ENCODE peak calls at places on chromosome 22, in five cellular contexts. M, G, V, R and E are unnamed samples. For H3K4me1, the result is how much of the 10 kb centered on the place peaks cover.

GRCh38 chr22:40040927-40041326 is 46.2 kb downstream of the FAM83F start:
- DNase-seq in G (no peak), V (no peak), M (peak), R (peak), E (no peak)

GRCh38 chr22:48738204-48738980 is 1089.3 kb downstream of the BRD1 start:
- DNase-seq in R (no peak), V (no peak), M (no peak), G (no peak), E (no peak)

GRCh38 chr22:43828711-43829447 is 16.8 kb upstream of the EFCAB6 start:
- DNase-seq in V (no peak), M (peak), R (peak), G (peak), E (peak)

GRCh38 chr22:24950272-24950902 is 2.1 kb upstream of the KIAA1671 start:
- DNase-seq in M (peak), V (no peak), G (no peak), R (no peak), E (peak)

GRCh38 chr22:44723801-44724200 is 21.8 kb downstream of the PRR5 start:
- DNase-seq in G (no peak), V (no peak), M (no peak), R (no peak), E (no peak)

GRCh38 chr22:27972732-27973698 is 54.0 kb upstream of the PITPNB start:
- DNase-seq in V (no peak), R (peak), G (no peak), M (no peak), E (peak)

GRCh38 chr22:38228873-38229740 is 27.3 kb downstream of the MAFF start:
- DNase-seq in V (no peak), M (no peak), R (peak), G (no peak), E (no peak)

GRCh38 chr22:39135092-39135896 is 17.2 kb downstream of the CBX7 start:
- DNase-seq in M (peak), V (no peak), G (no peak), R (no peak), E (peak)

GRCh38 chr22:19085233-19086043 is 36.8 kb downstream of the DGCR2 start:
- DNase-seq in R (no peak), V (no peak), G (no peak), M (no peak), E (peak)

GRCh38 chr22:19904174-19904856 is 37.3 kb upstream of the COMT start:
- DNase-seq in G (no peak), M (no peak), V (no peak), R (no peak), E (no peak)

GRCh38 chr22:24465566-24465965 is 29.6 kb upstream of the UPB1 start:
- DNase-seq in G (no peak), R (no peak), M (no peak), V (no peak), E (peak)

GRCh38 chr22:39956932-39957664 is 3.1 kb upstream of the TMA7B start:
- DNase-seq in M (no peak), V (no peak), G (no peak), R (no peak), E (no peak)

GRCh38 chr22:24007253-24008021 is 2.2 kb upstream of the GSTT4 start:
- DNase-seq in M (no peak), V (no peak), R (no peak), G (no peak), E (no peak)

GRCh38 chr22:39428597-39429071 is 28.2 kb upstream of the MGAT3 start:
- DNase-seq in M (no peak), V (no peak), R (no peak), G (no peak), E (peak)

GRCh38 chr22:28750471-28750881 is 8.6 kb downstream of the HSCB start:
- DNase-seq in R (no peak), V (no peak), M (no peak), G (no peak), E (no peak)

GRCh38 chr22:23235425-23235824 is 55.1 kb downstream of the BCR start:
- DNase-seq in V (no peak), R (no peak), M (no peak), G (no peak), E (no peak)

GRCh38 chr22:46971141-46971775 is 208.8 kb downstream of the TBC1D22A start:
- DNase-seq in V (no peak), R (peak), G (no peak), M (peak), E (peak)

GRCh38 chr22:40345801-40346177 is 511 bp upstream of the ADSL start:
- DNase-seq in R (peak), M (peak), V (peak), G (peak), E (peak)

GRCh38 chr22:20807315-20807752 is 33.4 kb downstream of the SERPIND1 start:
- DNase-seq in R (no peak), V (no peak), G (no peak), M (no peak), E (no peak)

GRCh38 chr22:39278040-39278439 is 33.3 kb upstream of the PDGFB start:
- DNase-seq in V (no peak), M (no peak), R (no peak), G (no peak), E (no peak)

GRCh38 chr22:39610246-39610645 is 39.7 kb downstream of the CACNA1I start:
- DNase-seq in M (no peak), V (no peak), R (no peak), G (no peak), E (no peak)

GRCh38 chr22:40044870-40045834 is 50.4 kb downstream of the FAM83F start:
- DNase-seq in G (peak), V (peak), R (peak), M (peak), E (peak)

GRCh38 chr22:42909363-42910058 is 52.4 kb upstream of the ARFGAP3 start:
- DNase-seq in M (no peak), R (no peak), V (no peak), G (no peak), E (no peak)

GRCh38 chr22:38554281-38554680 is 15.7 kb downstream of the DMC1 start:
- DNase-seq in M (no peak), G (no peak), V (no peak), R (no peak), E (no peak)

GRCh38 chr22:17130199-17130598 is 9.0 kb upstream of the TMEM121B start:
- DNase-seq in G (no peak), R (no peak), V (no peak), M (no peak), E (no peak)

GRCh38 chr22:17132112-17132511 is 11.0 kb upstream of the TMEM121B start:
- DNase-seq in M (peak), G (no peak), R (no peak), V (no peak), E (no peak)

GRCh38 chr22:17135153-17135760 is 14.1 kb upstream of the TMEM121B start:
- DNase-seq in G (no peak), V (no peak), M (no peak), R (no peak), E (no peak)

GRCh38 chr22:17133137-17133536 is 12.0 kb upstream of the TMEM121B start:
- DNase-seq in M (no peak), R (no peak), G (no peak), V (no peak), E (no peak)

DNA sequence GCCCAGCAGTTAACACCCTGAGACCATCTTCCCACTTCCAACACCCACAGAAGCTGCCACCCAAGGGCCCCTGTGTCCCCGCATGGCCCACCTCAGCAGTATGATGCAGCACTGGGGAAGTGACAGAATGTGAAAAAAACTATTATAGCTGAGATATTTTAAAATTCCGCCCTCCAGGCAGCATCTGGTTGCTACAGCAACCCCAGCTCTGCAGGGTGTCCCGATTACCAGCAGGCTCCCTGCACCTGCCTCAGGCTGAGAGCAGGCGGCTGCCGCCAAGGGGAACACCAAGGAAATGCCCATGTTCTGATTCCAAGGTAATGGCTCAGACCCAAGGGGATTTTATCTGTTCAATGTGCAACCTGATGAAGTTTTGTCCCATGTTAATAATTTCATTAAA is 10.5 kb upstream of the TMEM121B start:
- DNase-seq in M (peak), G (no peak), R (no peak), V (no peak), E (peak)
- H3K4me3 ChIP-seq in M (no peak), G (no peak), R (no peak), V (no peak), E (no peak)

DNA sequence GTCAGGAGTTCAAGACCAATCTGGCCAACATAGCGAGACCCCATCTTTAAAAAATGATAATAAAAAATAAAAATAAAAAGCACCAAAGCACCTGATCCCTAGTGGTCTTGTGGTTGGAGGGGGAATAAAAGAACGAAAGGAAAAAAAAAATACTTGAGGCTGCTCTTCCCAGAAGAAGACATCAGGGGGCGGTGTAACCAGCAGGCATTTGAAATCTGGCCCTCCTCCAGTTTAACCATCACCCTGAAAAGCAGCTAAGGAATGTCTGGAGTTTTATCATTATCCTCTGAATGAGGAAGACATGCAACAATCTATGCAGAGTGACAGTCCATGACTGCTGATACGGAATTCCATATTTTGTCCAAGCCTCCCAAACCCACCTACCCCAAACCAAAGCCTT is 5.6 kb upstream of the KCTD17 start:
- DNase-seq in G (no peak), R (no peak), M (peak), V (no peak), E (peak)
- TF ChIP-seq CTCF in G (no peak), R (peak), M (peak), V (peak), E (peak)

GRCh38 chr22:35350539-35351503 is 30.1 kb upstream of the HMOX1 start:
- DNase-seq in V (peak), G (peak), R (peak), M (peak), E (peak)
- H3K4me1 ChIP-seq in V (under half), G (under half), R (under half), M (under half), E (under half)

GRCh38 chr22:49761836-49762235 is 65.8 kb downstream of the BRD1 start:
- DNase-seq in V (no peak), G (no peak), M (no peak), R (no peak), E (no peak)

GRCh38 chr22:49763138-49763537 is 64.5 kb downstream of the BRD1 start:
- DNase-seq in V (peak), G (no peak), M (no peak), R (no peak), E (peak)

GRCh38 chr22:49764151-49764581 is 63.5 kb downstream of the BRD1 start:
- DNase-seq in V (peak), M (no peak), G (no peak), R (no peak), E (peak)

GRCh38 chr22:49765091-49765771 is 62.4 kb downstream of the BRD1 start:
- DNase-seq in R (no peak), M (no peak), V (peak), G (no peak), E (peak)

GRCh38 chr22:49763696-49764095 is 64.0 kb downstream of the BRD1 start:
- DNase-seq in M (no peak), V (no peak), G (no peak), R (no peak), E (peak)
- H3K4me3 ChIP-seq in M (no peak), V (no peak), G (no peak), R (no peak), E (no peak)

GRCh38 chr22:45953178-45953577 is 23.8 kb downstream of the WNT7B start:
- DNase-seq in R (no peak), V (no peak), G (no peak), M (no peak), E (no peak)
- TF ChIP-seq CTCF in R (no peak), V (no peak), G (no peak), M (no peak), E (no peak)

DNA sequence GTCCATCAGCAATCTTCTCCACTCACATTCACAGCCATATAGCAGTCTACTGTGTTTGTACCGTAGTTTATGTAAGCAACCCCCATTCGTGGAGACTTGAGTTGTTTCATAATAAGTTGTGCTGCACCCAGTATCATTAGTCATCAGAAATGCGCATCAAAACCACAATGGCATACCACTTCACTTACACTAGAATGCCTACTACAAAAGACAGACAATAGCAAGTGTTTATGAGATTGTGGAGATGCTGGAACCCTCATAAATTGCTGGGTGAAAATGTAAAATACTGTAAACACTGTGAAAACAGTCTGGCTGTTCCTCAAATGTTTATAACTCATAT is 133.3 kb downstream of the ATXN10 start:
- DNase-seq in G (no peak), M (no peak), R (no peak), V (no peak), E (no peak)
- H3K4me1 ChIP-seq in G (under half), M (under half), R (under half), V (under half), E (under half)